ENCODE peak calls at places on chromosomes 3 and 15, in nine cellular contexts. S, Y, B, J, Z, V, X, L and A are unnamed samples.

GRCh38 chr15:41465822-41466421 is 27.8 kb upstream of the ITPKA start:
- DNase-seq in Z (peak; percentile 42), V (no peak), S (no peak), J (no peak), L (no peak), B (peak; percentile 31), Y (no peak), X (no peak), A (peak; percentile 11)

GRCh38 chr3:30613135-30613825 is 6.9 kb downstream of the TGFBR2 start:
- DNase-seq in Z (no peak), B (no peak), Y (no peak), S (no peak), X (no peak), J (no peak), V (no peak), L (no peak), A (no peak)

GRCh38 chr15:49888341-49888693 is 230.7 kb downstream of the ATP8B4 start:
- DNase-seq in L (no peak), X (no peak), B (no peak), V (no peak), S (no peak), Y (no peak), J (no peak), Z (no peak), A (no peak)

GRCh38 chr3:183485093-183485492 is 56.7 kb upstream of the MCF2L2 start:
- DNase-seq in B (no peak), V (peak; percentile 17), S (no peak), J (no peak), Y (peak; percentile 38), L (no peak), Z (no peak), X (no peak), A (no peak)

GRCh38 chr3:108486910-108487309 is 23.5 kb downstream of the MYH15 start:
- DNase-seq in L (no peak), B (no peak), Z (no peak), X (no peak), V (no peak), Y (no peak), J (no peak), S (no peak), A (no peak)

GRCh38 chr15:68334661-68335124 is 57.1 kb downstream of the FEM1B start:
- DNase-seq in L (no peak), V (no peak), X (no peak), Y (no peak), B (no peak), Z (no peak), S (no peak), J (no peak), A (no peak)

GRCh38 chr3:39361252-39361927 is 21.8 kb upstream of the SLC25A38 start:
- DNase-seq in L (no peak), S (no peak), V (no peak), Z (no peak), J (no peak), X (peak; percentile 4), B (no peak), Y (no peak), A (no peak)

GRCh38 chr3:25453521-25454410 is 25.7 kb downstream of the RARB start:
- DNase-seq in B (no peak), L (no peak), J (peak; percentile 90), Y (no peak), X (no peak), Z (no peak), S (no peak), V (no peak), A (no peak)

GRCh38 chr3:53650424-53650823 is 156.0 kb downstream of the CACNA1D start:
- DNase-seq in V (no peak), Z (no peak), S (no peak), J (no peak), X (no peak), Y (no peak), L (no peak), B (no peak), A (no peak)

GRCh38 chr3:9397911-9398714 is 698 bp downstream of the SETD5 start:
- DNase-seq in Y (peak; percentile 65), L (no peak), S (peak; percentile 53), V (no peak), B (no peak), X (no peak), Z (peak; percentile 18), J (no peak), A (peak; percentile 14)

GRCh38 chr3:158791259-158791920 is 10.5 kb upstream of the MFSD1 start:
- DNase-seq in X (no peak), J (no peak), V (peak; percentile 19), Y (no peak), S (no peak), Z (peak; percentile 36), L (no peak), B (peak; percentile 54), A (peak; percentile 60)

GRCh38 chr3:73765878-73766564 is 141.3 kb upstream of the PDZRN3 start:
- DNase-seq in X (no peak), L (no peak), S (no peak), B (no peak), Y (no peak), Z (no peak), V (no peak), J (no peak), A (no peak)

GRCh38 chr15:42692997-42693396 is 43.9 kb downstream of the CDAN1 start:
- DNase-seq in J (no peak), Z (no peak), B (no peak), X (no peak), V (no peak), Y (no peak), S (no peak), L (no peak), A (no peak)

GRCh38 chr15:30905821-30906220 is 2.1 kb downstream of the FAN1 start:
- DNase-seq in Y (no peak), S (no peak), X (no peak), J (no peak), Z (no peak), B (no peak), V (peak; percentile 17), L (no peak), A (no peak)

GRCh38 chr3:40593351-40593750 is 68.6 kb downstream of the ZNF621 start:
- DNase-seq in L (no peak), B (no peak), Y (no peak), V (no peak), Z (no peak), S (no peak), J (no peak), X (no peak), A (no peak)

DNA sequence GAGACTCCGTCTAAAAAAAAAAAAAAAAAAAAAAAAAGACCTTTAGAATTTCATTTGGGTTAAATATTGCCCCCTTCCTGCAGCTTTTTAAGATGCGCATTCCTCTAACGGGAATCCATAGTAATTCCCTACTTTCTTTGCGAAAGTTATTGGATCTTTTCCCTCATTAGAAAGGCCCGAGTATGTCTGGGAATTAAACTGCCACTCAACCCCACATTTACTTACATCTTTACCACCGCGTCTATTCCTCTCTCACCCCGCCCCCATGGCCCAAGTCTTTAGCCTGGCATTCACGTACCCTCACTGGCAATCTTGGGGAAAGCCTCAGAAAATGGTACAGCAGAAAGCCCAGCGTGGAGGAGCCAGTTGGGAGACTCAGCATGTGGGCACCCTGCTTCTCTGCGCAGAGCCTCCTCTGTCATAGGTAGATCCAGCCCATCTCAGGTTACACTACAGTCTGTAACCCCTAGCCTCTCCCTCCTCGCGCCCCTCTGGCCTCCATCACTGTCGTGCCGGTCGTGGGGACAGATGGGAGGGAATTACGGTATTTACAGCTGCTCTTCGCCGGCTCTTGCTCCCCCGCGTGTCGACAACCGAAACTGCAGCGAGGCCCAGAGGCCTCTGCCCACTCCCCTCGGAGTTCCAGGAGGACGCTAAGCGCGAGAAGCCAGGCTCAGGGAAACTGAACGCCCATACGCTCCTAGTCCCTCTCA is 6.4 kb upstream of the ANKDD1A start:
- DNase-seq in L (peak; percentile 24), V (peak; percentile 95), Y (peak; percentile 96), S (peak; percentile 94), Z (peak; percentile 89), J (no peak), B (peak; percentile 79), X (peak; percentile 74), A (peak; percentile 80)
- TF ChIP-seq CTCF in L (peak; percentile 82), V (peak; percentile 95), Y (peak; percentile 88), S (peak; percentile 95), Z (peak; percentile 69), J (peak; percentile 67), B (peak; percentile 42), X (peak; percentile 94), A (peak; percentile 82)

DNA sequence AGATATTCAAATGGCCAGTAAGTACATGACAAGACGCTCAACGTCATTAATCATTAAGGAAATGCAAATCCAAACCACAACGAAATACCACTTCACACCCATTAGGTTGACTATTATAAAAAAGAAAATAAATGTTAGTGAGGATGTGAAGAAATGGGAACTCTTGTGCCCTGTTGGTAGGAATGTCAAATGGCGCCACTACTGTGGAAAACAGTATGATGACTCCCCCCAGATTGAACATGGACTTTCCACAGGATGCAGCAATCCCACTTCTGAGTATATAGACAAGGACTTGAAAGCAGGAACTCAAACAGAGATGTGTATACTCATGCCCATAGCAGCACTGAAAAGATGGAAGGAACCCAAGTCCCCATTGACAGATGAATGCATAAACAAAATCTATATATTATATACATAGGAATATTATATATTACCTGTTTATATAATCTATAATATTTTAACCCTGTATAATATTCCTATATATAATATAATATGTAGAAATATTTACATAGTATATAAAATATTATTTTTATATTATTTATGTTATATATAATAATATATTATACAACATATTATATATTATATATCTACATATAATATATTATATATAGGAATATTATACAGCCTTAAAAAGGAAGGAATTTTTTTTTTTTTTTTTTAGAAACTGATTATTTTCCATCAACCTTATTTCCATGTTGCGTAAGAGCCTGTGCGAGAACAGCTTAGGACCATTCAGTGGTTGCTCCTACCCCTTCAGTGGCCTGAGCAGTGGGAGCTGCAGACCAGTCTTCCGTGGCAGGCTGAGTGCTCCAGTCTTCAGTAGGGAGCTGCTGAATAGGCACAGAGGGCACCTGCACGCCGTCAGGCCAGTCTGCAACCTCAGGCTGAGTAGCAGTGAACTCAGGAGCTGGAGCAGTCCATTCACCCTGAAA is 17.6 kb upstream of the PIGZ start:
- DNase-seq in B (no peak), X (no peak), Y (no peak), J (no peak), Z (no peak), S (no peak), L (no peak), V (no peak), A (no peak)
- TF ChIP-seq CTCF in B (no peak), X (no peak), Y (peak; percentile 18), J (no peak), Z (peak; percentile 52), S (no peak), L (no peak), V (no peak), A (no peak)

DNA sequence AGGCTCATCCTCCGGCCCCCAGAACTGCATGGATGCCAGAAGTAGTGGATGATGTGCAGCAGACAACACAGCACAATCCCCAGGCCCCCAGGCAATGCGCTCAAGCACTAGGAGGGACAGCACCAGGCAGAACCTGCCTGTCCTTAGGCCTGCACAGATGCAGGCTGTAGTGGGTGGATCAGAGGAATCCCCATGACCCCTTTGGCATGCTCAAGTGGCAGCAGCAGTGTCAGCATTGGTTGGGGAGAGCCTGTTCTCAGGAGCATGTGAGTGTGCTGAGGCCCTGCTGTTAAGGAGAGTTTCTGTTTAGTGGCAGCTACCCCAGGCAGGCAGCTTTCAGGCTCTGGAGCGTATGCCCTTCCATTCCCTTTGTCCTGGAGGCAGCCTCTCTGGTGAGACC is 25.1 kb upstream of the CD200R1L start:
- DNase-seq in J (no peak), V (no peak), B (no peak), L (no peak), Z (no peak), S (no peak), Y (no peak), X (no peak), A (no peak)
- TF ChIP-seq CTCF in J (no peak), V (no peak), B (no peak), L (no peak), Z (no peak), S (no peak), Y (no peak), X (no peak), A (no peak)

GRCh38 chr15:65970937-65971740 is 101.8 kb downstream of the RAB11A start:
- DNase-seq in X (no peak), J (no peak), L (no peak), Z (no peak), V (no peak), S (no peak), Y (no peak), B (no peak), A (no peak)
- TF ChIP-seq CTCF in X (no peak), J (no peak), L (no peak), Z (no peak), V (no peak), S (no peak), Y (no peak), B (no peak), A (no peak)